ENCODE peak calls at places on chromosomes 3 and 15, in eight cellular contexts. P is B cell, Z is omental fat pad, G is fibroblast of pulmonary artery, X is hepatocyte, J is DND-41, F is A673, T is AG04450. Q is an unnamed sample.

GRCh38 chr3:42019144-42019952 is 57.4 kb upstream of the ULK4 start:
- DNase-seq in P (no peak), Z (no peak), G (no peak), X (no peak), J (no peak), F (no peak), T (no peak), Q (no peak)

GRCh38 chr3:177679568-177680441 is 482.5 kb upstream of the TBL1XR1 start:
- DNase-seq in P (no peak), Z (peak; percentile 32), G (peak; percentile 49), X (no peak), J (peak; percentile 55), F (no peak), T (no peak), Q (peak; percentile 77)

GRCh38 chr15:63449711-63450110 is 54.7 kb upstream of the USP3 start:
- DNase-seq in P (no peak), Z (no peak), G (peak; percentile 13), X (peak; percentile 47), J (no peak), F (no peak), T (no peak), Q (no peak)

GRCh38 chr3:88336894-88337293 is 187.1 kb downstream of the C3orf38 start:
- DNase-seq in P (no peak), Z (no peak), G (no peak), X (no peak), J (no peak), F (no peak), T (no peak), Q (no peak)

GRCh38 chr3:197337656-197338055 is 39.2 kb upstream of the DLG1 start:
- DNase-seq in P (no peak), Z (no peak), G (no peak), X (no peak), J (no peak), F (no peak), T (no peak), Q (no peak)

GRCh38 chr3:72312339-72312738 is 527.4 kb upstream of the PROK2 start:
- DNase-seq in P (no peak), Z (no peak), G (no peak), X (no peak), J (no peak), F (no peak), T (no peak), Q (no peak)

GRCh38 chr3:32614956-32615355 is 44.3 kb upstream of the DYNC1LI1 start:
- DNase-seq in P (no peak), Z (no peak), G (peak; percentile 51), X (no peak), J (no peak), F (no peak), T (peak; percentile 58), Q (peak; percentile 62)

GRCh38 chr15:42157981-42158765 is 1.7 kb upstream of the PLA2G4F start:
- DNase-seq in P (no peak), Z (no peak), G (peak; percentile 60), X (no peak), J (no peak), F (peak; percentile 27), T (peak; percentile 29), Q (peak; percentile 81)

GRCh38 chr3:54863366-54863765 is 64.5 kb downstream of the LRTM1 start:
- DNase-seq in P (no peak), Z (no peak), G (no peak), X (peak; percentile 22), J (no peak), F (no peak), T (no peak), Q (peak; percentile 26)

GRCh38 chr15:51649659-51650521 is 27.3 kb upstream of the DMXL2 start:
- DNase-seq in P (peak; percentile 79), Z (no peak), G (peak; percentile 90), X (peak; percentile 75), J (peak; percentile 54), F (peak; percentile 77), T (peak; percentile 50), Q (peak; percentile 91)

GRCh38 chr15:30859091-30859874 is 44.4 kb upstream of the FAN1 start:
- DNase-seq in P (peak; percentile 32), Z (no peak), G (peak; percentile 41), X (peak; percentile 54), J (no peak), F (peak; percentile 46), T (peak; percentile 11), Q (peak; percentile 65)

GRCh38 chr3:119222400-119222799 is 18.3 kb downstream of the B4GALT4 start:
- DNase-seq in P (no peak), Z (no peak), G (no peak), X (no peak), J (no peak), F (no peak), T (no peak), Q (no peak)

GRCh38 chr3:41690766-41691563 is 270.9 kb downstream of the ULK4 start:
- DNase-seq in P (no peak), Z (no peak), G (peak; percentile 35), X (peak; percentile 80), J (peak; percentile 46), F (no peak), T (no peak), Q (no peak)

GRCh38 chr3:12993623-12994356 is 79.4 kb downstream of the IQSEC1 start:
- DNase-seq in P (peak; percentile 51), Z (no peak), G (no peak), X (peak; percentile 66), J (no peak), F (no peak), T (no peak), Q (no peak)

GRCh38 chr3:53938645-53939044 is 47.0 kb upstream of the SELENOK start:
- DNase-seq in P (peak; percentile 36), Z (no peak), G (peak; percentile 75), X (peak; percentile 78), J (peak; percentile 39), F (peak; percentile 56), T (no peak), Q (peak; percentile 72)

GRCh38 chr3:149554826-149555225 is 80.3 kb downstream of the TM4SF4 start:
- DNase-seq in P (no peak), Z (no peak), G (peak; percentile 94), X (peak; percentile 46), J (no peak), F (peak; percentile 53), T (no peak), Q (peak; percentile 75)

GRCh38 chr3:89059201-89059600 is 48.2 kb upstream of the EPHA3 start:
- DNase-seq in P (no peak), Z (no peak), G (peak; percentile 35), X (no peak), J (no peak), F (peak; percentile 35), T (no peak), Q (peak; percentile 73)

GRCh38 chr3:11764931-11765363 is 81.7 kb downstream of the TAMM41 start:
- DNase-seq in P (no peak), Z (no peak), G (peak; percentile 61), X (no peak), J (peak; percentile 8), F (no peak), T (peak; percentile 39), Q (peak; percentile 66)

GRCh38 chr3:161920196-161920595 is 423.6 kb downstream of the OTOL1 start:
- DNase-seq in P (no peak), Z (no peak), G (no peak), X (no peak), J (no peak), F (no peak), T (no peak), Q (no peak)

GRCh38 chr3:38099518-38099917 is 37.4 kb downstream of the ACAA1 start:
- DNase-seq in P (no peak), Z (no peak), G (no peak), X (no peak), J (no peak), F (no peak), T (no peak), Q (no peak)

GRCh38 chr3:50161320-50161719 is 6.2 kb downstream of the SEMA3F start:
- DNase-seq in P (no peak), Z (no peak), G (no peak), X (no peak), J (no peak), F (no peak), T (no peak), Q (no peak)

GRCh38 chr15:76107169-76107568 is 47.4 kb downstream of the TMEM266 start:
- DNase-seq in P (no peak), Z (no peak), G (no peak), X (no peak), J (no peak), F (no peak), T (no peak), Q (no peak)
- TF ChIP-seq CTCF in P (no peak), Z (no peak), G (no peak), X (no peak), J (no peak), F (no peak), T (no peak), Q (no peak)

DNA sequence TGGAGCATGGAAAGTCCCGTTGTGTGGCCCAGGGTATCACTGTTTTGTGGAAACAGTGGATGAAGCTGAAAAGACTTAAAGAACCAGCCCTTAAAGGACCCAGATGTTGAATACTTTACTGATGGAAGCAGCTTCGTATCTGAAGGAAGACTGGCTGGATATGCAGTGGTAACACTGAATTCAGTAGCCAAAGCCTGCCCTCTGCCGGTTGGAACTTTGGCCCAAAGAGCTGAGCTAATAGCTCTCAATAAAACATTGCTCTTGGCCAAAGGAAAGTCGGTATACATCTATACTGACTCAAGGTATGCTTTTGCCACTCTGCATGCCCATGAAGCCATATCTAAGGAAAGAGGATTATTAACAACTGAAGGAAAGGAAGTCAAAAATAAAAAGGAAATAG is 885.4 kb downstream of the PDCD6IP start:
- DNase-seq in P (peak; percentile 43), Z (no peak), G (peak; percentile 71), X (peak; percentile 82), J (peak; percentile 44), F (peak; percentile 88), T (no peak), Q (peak; percentile 70)
- TF ChIP-seq CTCF in P (peak; percentile 36), Z (no peak), G (peak; percentile 71), X (peak; percentile 75), J (peak; percentile 59), F (peak; percentile 71), T (peak; percentile 27), Q (peak; percentile 76)

GRCh38 chr3:27290760-27291159 is 78.4 kb downstream of the NEK10 start:
- DNase-seq in P (no peak), Z (no peak), G (no peak), X (no peak), J (no peak), F (no peak), T (no peak), Q (peak; percentile 19)
- TF ChIP-seq CTCF in P (no peak), Z (no peak), G (no peak), X (no peak), J (no peak), F (no peak), T (no peak), Q (no peak)

DNA sequence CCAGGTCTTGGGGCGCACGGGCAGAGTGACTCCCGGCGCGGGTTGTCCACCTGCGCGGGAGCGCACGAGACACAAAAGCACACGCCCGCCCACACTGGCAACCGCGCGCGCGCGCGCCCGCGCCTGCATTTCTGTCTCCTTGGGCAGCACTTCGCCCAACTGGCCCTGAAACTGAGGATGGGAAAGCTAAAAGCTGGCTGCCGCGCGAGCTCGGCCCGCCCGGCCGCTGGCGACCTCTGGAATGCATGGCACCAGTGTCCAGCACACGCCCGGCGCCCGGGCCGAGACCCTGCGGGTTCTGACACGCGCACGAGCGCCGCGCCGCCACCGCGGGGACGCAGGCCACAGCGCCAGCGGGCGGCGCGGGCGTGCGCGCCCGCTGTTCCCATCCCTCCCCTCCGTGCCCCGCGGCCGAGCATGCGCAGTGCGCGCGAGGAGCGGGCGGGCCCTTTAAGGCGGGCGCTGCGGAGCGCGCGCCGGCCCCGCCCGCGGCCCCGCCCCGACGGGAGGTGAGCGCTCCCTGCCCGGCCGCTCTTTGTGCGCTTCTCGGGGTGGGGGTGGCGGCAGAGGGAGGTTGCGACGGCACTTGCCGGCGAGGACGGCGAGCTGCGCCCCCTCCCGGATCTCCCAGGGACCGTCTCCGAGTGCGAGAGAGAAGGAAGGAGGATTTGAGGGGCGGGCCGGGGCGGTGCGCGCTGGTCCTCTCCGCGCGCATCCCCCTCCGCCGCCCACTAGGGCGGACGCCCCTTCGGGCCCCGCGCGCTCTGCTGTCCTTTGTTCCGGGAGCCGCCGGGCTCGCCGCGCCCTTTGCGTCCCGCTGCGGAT is 1.1 kb upstream of the MEX3B start:
- DNase-seq in P (peak; percentile 93), Z (peak; percentile 57), G (peak; percentile 91), X (peak; percentile 95), J (peak; percentile 95), F (peak; percentile 95), T (peak; percentile 86), Q (peak; percentile 91)
- TF ChIP-seq CTCF in P (peak; percentile 49), Z (no peak), G (peak; percentile 52), X (peak; percentile 78), J (peak; percentile 77), F (peak; percentile 66), T (peak; percentile 77), Q (peak; percentile 71)